ENCODE peak calls at places on chromosomes 16 and 17, in eight cellular contexts. D is nucleus accumbens; V is fibroblast of the aortic adventitia; N is fibroblast of pulmonary artery; K is stimulated activated CD8-positive, alpha-beta memory T cell treated with anti-CD3 and anti-CD28 coated beads, Interleukin-4, amount 100 ng/mL, for 1 hour; O is Daoy; H is heart left ventricle; L is effector CD4-positive, alpha-beta T cell. S is an unnamed sample.

GRCh38 chr16:81451753-81452680 is 7.4 kb downstream of the CMIP start:
- DNase-seq in D (peak), V (no peak), N (peak), K (no peak), O (no peak), H (no peak), L (peak), S (no peak)

GRCh38 chr17:70820276-70820675 is 650.9 kb downstream of the KCNJ2 start:
- DNase-seq in D (no peak), V (no peak), N (no peak), K (no peak), O (no peak), H (no peak), L (no peak), S (no peak)

GRCh38 chr16:56691885-56692284 is 9.6 kb downstream of the MT1X start:
- DNase-seq in D (no peak), V (peak), N (peak), K (no peak), O (peak), H (peak), L (no peak), S (peak)

GRCh38 chr16:88957887-88958577 is 19.0 kb downstream of the CBFA2T3 start:
- DNase-seq in D (no peak), V (no peak), N (no peak), K (no peak), O (no peak), H (no peak), L (no peak), S (no peak)

GRCh38 chr16:75402821-75403475 is 30.4 kb downstream of the CFDP1 start:
- DNase-seq in D (no peak), V (peak), N (peak), K (no peak), O (peak), H (no peak), L (no peak), S (peak)

GRCh38 chr17:42132941-42133340 is 10.3 kb downstream of the HSPB9 start:
- DNase-seq in D (peak), V (peak), N (peak), K (no peak), O (peak), H (peak), L (no peak), S (no peak)

GRCh38 chr16:3089717-3090592 is 9.1 kb downstream of the ZSCAN10 start:
- DNase-seq in D (no peak), V (no peak), N (no peak), K (no peak), O (no peak), H (no peak), L (no peak), S (no peak)

GRCh38 chr17:65533855-65534457 is 27.5 kb downstream of the AXIN2 start:
- DNase-seq in D (no peak), V (no peak), N (no peak), K (no peak), O (no peak), H (no peak), L (no peak), S (no peak)

GRCh38 chr17:76670708-76671122 is 27.2 kb upstream of the ST6GALNAC1 start:
- DNase-seq in D (no peak), V (no peak), N (no peak), K (no peak), O (no peak), H (no peak), L (no peak), S (no peak)

GRCh38 chr16:17343028-17343427 is 127.7 kb downstream of the XYLT1 start:
- DNase-seq in D (no peak), V (no peak), N (no peak), K (peak), O (no peak), H (no peak), L (peak), S (no peak)

GRCh38 chr16:47129755-47130435 is 13.8 kb downstream of the NETO2 start:
- DNase-seq in D (no peak), V (no peak), N (peak), K (no peak), O (no peak), H (no peak), L (no peak), S (no peak)

GRCh38 chr16:57519796-57520360 is 16.5 kb downstream of the CCDC102A start:
- DNase-seq in D (peak), V (peak), N (peak), K (peak), O (peak), H (peak), L (peak), S (peak)

GRCh38 chr16:47320546-47321315 is 140.1 kb downstream of the ITFG1 start:
- DNase-seq in D (no peak), V (peak), N (no peak), K (no peak), O (no peak), H (no peak), L (no peak), S (no peak)

S was measured in T47D.